ENCODE peak calls at places on chromosomes 4 and X, in eight cellular contexts. L is GM23338; A is ovary; W is brain microvascular endothelial cell; B is CD8-positive, alpha-beta T cell; M is mammary epithelial cell; D is heart right ventricle; O is CD4-positive, CD25-positive, alpha-beta regulatory T cell. T is an unnamed sample. For H3K36me3, the result is how much of the 10 kb centered on the place peaks cover.

GRCh38 chr4:7323872-7324650 is 110.7 kb downstream of the PSAPL1 start:
- DNase-seq in B (peak), O (no peak), M (peak), W (no peak), D (no peak), L (no peak), A (no peak), T (no peak)

GRCh38 chrX:48468247-48468671 is 1.8 kb downstream of the SLC38A5 start:
- DNase-seq in O (peak), W (no peak), D (no peak), B (no peak), M (no peak), L (peak), A (no peak), T (peak)

GRCh38 chrX:56764153-56764974 is 35.3 kb downstream of the NBDY start:
- DNase-seq in L (peak), B (peak), W (peak), M (peak), O (peak), A (peak), D (peak), T (peak)

GRCh38 chr4:54281060-54281781 is 52.1 kb downstream of the PDGFRA start:
- DNase-seq in A (peak), L (peak), M (peak), D (peak), B (no peak), W (peak), O (no peak), T (no peak)

GRCh38 chrX:84441143-84441542 is 61.1 kb downstream of the HDX start:
- DNase-seq in O (no peak), L (no peak), A (no peak), W (no peak), M (peak), D (no peak), B (no peak), T (no peak)

GRCh38 chr4:25550376-25551030 is 105.1 kb upstream of the SLC34A2 start:
- DNase-seq in L (no peak), D (no peak), B (no peak), M (no peak), A (no peak), O (no peak), W (no peak), T (no peak)

GRCh38 chrX:16130707-16131106 is 7.3 kb downstream of the GRPR start:
- DNase-seq in W (no peak), A (no peak), B (no peak), O (no peak), L (no peak), D (no peak), M (no peak), T (no peak)

GRCh38 chr4:20474119-20474518 is 222.4 kb downstream of the SLIT2 start:
- DNase-seq in L (peak), O (no peak), W (peak), A (no peak), D (no peak), M (peak), B (no peak), T (no peak)

GRCh38 chrX:134010690-134011089 is 25.3 kb upstream of the GPC3 start:
- DNase-seq in L (no peak), D (no peak), B (no peak), O (no peak), A (no peak), M (no peak), W (no peak), T (no peak)

GRCh38 chrX:41824551-41824950 is 98.8 kb downstream of the CASK start:
- DNase-seq in W (peak), M (peak), A (no peak), D (no peak), B (no peak), O (no peak), L (no peak), T (no peak)

GRCh38 chr4:84503495-84504437 is 4.7 kb upstream of the NKX6-1 start:
- DNase-seq in O (no peak), W (peak), B (no peak), M (peak), D (no peak), L (peak), A (no peak), T (no peak)

GRCh38 chr4:21896767-21897166 is 51.8 kb downstream of the KCNIP4 start:
- DNase-seq in B (no peak), A (no peak), O (no peak), D (no peak), W (no peak), L (no peak), M (no peak), T (no peak)

GRCh38 chrX:140664939-140665338 is 44.6 kb upstream of the LINC00632 start:
- DNase-seq in O (no peak), W (no peak), L (peak), B (no peak), D (no peak), M (peak), A (no peak), T (no peak)

GRCh38 chr4:123106741-123107140 is 184.3 kb upstream of the NUDT6 start:
- DNase-seq in L (no peak), M (no peak), B (no peak), D (no peak), A (no peak), O (no peak), W (no peak), T (no peak)

GRCh38 chr4:14888790-14889189 is 113.5 kb upstream of the CPEB2 start:
- DNase-seq in O (no peak), B (no peak), D (no peak), W (no peak), L (no peak), A (no peak), M (peak), T (no peak)

GRCh38 chr4:188408244-188409067 is 269.2 kb downstream of the TRIML1 start:
- DNase-seq in B (no peak), O (no peak), A (no peak), W (no peak), L (no peak), M (peak), D (no peak), T (no peak)

GRCh38 chrX:131734621-131735020 is 190.7 kb downstream of the OR13H1 start:
- DNase-seq in D (no peak), O (peak), M (peak), L (no peak), W (peak), B (no peak), A (peak), T (no peak)

GRCh38 chrX:78517124-78517523 is 142.0 kb downstream of the RTL3 start:
- DNase-seq in M (peak), B (peak), W (peak), A (no peak), L (no peak), O (peak), D (no peak), T (peak)

GRCh38 chrX:41334866-41335589 is 1.1 kb downstream of the DDX3X start:
- DNase-seq in M (peak), A (peak), B (peak), D (peak), W (peak), O (no peak), L (peak), T (peak)

GRCh38 chrX:63719633-63720032 is 65.4 kb downstream of the ARHGEF9 start:
- DNase-seq in M (no peak), O (no peak), D (no peak), W (no peak), B (no peak), A (no peak), L (no peak), T (no peak)

GRCh38 chr4:108644237-108644636 is 6.2 kb upstream of the OSTC start:
- DNase-seq in A (no peak), O (no peak), B (no peak), W (no peak), D (no peak), L (no peak), M (peak), T (no peak)

GRCh38 chrX:1909419-1910206 is 294.8 kb downstream of the ASMT start:
- DNase-seq in O (no peak), A (no peak), L (no peak), D (no peak), W (no peak), M (no peak), B (no peak), T (no peak)

GRCh38 chr4:103853627-103854026 is 133.8 kb upstream of the TACR3 start:
- DNase-seq in W (no peak), A (no peak), B (no peak), M (no peak), L (no peak), D (no peak), O (no peak), T (no peak)

GRCh38 chr4:140609548-140610425 is 41.0 kb upstream of the UCP1 start:
- DNase-seq in A (no peak), L (peak), D (no peak), W (peak), O (peak), B (no peak), M (peak), T (no peak)

GRCh38 chr4:176193898-176194297 is 1.5 kb downstream of the SPATA4 start:
- DNase-seq in A (no peak), W (peak), B (no peak), M (peak), L (no peak), D (no peak), O (no peak), T (no peak)

GRCh38 chr4:11954093-11954492 is 525.4 kb upstream of the HS3ST1 start:
- DNase-seq in L (peak), B (no peak), M (peak), D (no peak), O (no peak), W (no peak), A (no peak), T (no peak)

GRCh38 chr4:71694946-71695345 is 88.9 kb downstream of the GC start:
- DNase-seq in O (no peak), L (no peak), M (no peak), D (no peak), A (no peak), B (no peak), W (no peak), T (no peak)

GRCh38 chrX:100297732-100298131 is 112.3 kb downstream of the PCDH19 start:
- DNase-seq in B (no peak), L (no peak), M (no peak), A (no peak), O (no peak), D (no peak), W (no peak), T (no peak)

GRCh38 chr4:69831646-69832325 is 28.2 kb downstream of the SULT1E1 start:
- DNase-seq in D (peak), A (no peak), W (no peak), M (no peak), L (no peak), O (no peak), B (no peak), T (no peak)

GRCh38 chr4:28391877-28392276 is 1531.2 kb downstream of the STIM2 start:
- DNase-seq in M (peak), B (no peak), O (no peak), L (no peak), W (peak), D (no peak), A (no peak), T (no peak)

GRCh38 chrX:65821721-65822496 is 154.5 kb downstream of the MSN start:
- DNase-seq in M (no peak), O (peak), D (peak), L (peak), B (peak), W (no peak), A (no peak), T (no peak)

GRCh38 chrX:149540133-149540620 is 635 bp upstream of the EOLA1 start:
- DNase-seq in B (peak), A (peak), W (peak), M (peak), L (peak), O (peak), D (peak), T (peak)

GRCh38 chr4:174365018-174365587 is 81.4 kb downstream of the CEP44 start:
- DNase-seq in O (peak), B (no peak), A (no peak), D (no peak), M (no peak), W (peak), L (peak), T (no peak)

GRCh38 chrX:63560601-63561218 is 209.6 kb upstream of the SPIN4 start:
- DNase-seq in D (peak), L (peak), W (peak), M (peak), O (peak), B (peak), A (peak), T (peak)

GRCh38 chr4:67873116-67873515 is 10.7 kb downstream of the TMPRSS11D start:
- DNase-seq in O (no peak), D (no peak), M (no peak), L (no peak), W (no peak), A (no peak), B (no peak), T (no peak)

GRCh38 chrX:10028283-10029104 is 61.3 kb downstream of the CLDN34 start:
- DNase-seq in M (no peak), B (no peak), A (no peak), O (no peak), D (no peak), W (no peak), L (no peak), T (no peak)

DNA sequence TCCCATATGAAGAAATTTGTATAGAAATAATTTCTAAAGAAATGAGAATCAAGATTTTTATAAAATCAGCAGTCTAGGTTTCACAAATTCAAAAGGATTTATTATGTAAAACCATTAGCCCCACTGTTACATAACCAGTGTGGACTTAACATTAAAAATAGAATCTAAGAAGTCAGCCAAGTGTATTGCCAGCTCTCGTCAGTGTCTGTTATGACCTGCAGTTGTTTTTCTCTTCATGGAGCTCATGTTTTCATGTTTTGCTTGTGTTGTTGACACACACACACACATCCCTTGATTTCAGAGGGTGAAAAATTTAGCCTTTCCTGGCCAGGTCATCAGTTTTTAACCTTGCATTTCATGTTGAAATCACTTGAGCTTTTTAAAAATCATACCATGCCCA is 39.5 kb downstream of the USP38 start:
- DNase-seq in O (no peak), W (no peak), M (no peak), A (no peak), D (no peak), B (no peak), L (no peak), T (no peak)
- H3K4me3 ChIP-seq in O (no peak), W (no peak), M (no peak), A (no peak), D (no peak), B (no peak), L (no peak), T (no peak)

DNA sequence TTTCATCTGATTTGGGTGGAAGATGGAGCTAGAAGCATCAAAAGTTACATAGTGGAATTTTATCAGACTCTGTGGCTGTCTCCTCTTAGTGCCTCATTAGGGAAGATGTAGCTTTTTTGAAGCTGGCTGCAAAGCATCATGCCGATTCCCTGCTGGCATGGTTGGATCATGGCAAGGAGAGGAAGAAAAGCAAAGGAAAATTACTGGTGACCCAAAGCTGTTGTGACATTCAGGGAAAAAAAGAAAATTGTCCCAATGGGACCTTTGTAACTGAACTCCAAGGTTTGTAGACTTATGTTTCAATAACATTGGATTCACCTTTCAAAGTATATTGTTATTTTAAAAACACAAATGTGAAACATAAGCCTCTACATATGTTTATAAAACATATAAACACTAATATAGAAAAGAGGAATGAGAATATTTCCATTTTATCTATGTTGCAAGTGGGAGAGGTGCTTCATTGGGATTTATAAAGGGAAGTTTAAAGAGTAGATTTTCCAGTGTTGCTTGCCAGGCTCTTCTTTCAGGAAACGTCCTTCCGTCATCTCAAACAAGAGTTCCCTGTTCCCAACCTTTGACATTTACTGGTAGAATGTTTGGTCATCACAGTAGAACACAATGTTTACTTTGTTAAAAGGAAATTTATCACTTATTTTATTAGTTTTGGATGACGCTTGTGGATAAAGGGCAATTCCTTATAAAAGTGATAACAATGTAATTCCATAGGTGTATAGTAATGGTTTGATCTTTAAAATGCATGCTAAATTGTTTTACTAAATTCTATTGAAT is 190.1 kb upstream of the GPRIN3 start:
- DNase-seq in O (no peak), W (no peak), D (no peak), B (no peak), L (no peak), A (no peak), M (no peak), T (no peak)
- H3K27ac ChIP-seq in O (no peak), W (no peak), D (no peak), B (no peak), L (no peak), A (no peak), M (no peak), T (no peak)

GRCh38 chr4:26671111-26671510 is 87.2 kb downstream of the TBC1D19 start:
- DNase-seq in L (peak), A (no peak), W (no peak), O (no peak), B (no peak), M (no peak), D (no peak), T (no peak)
- H3K36me3 ChIP-seq in L (under half), A (under half), W (under half), O (under half), B (under half), M (under half), D (under half), T (under half)

DNA sequence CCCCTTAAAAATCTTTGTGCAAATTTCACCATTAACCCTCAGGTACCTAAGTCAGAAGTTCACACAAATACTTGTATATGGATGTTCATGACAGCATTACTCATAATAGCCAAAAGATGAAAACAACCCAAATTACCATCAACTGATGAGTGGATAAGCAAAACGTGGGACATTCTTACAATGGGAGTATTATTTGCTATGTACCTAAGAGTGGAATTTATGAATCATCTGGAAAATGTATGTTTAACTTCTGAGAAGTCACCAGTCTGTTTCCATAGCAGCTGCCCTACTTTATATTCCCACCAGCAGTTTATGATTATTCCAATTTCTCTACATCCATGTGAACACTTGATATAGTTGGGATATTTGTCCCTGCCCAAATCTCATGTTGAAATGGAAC is 1478.9 kb downstream of the PCDH19 start:
- DNase-seq in M (no peak), L (no peak), A (no peak), O (no peak), D (no peak), B (no peak), W (no peak), T (no peak)
- H3K4me3 ChIP-seq in M (no peak), L (no peak), A (no peak), O (no peak), D (no peak), B (no peak), W (no peak), T (no peak)

GRCh38 chr4:1547863-1548637 is 136.1 kb downstream of the FAM53A start:
- DNase-seq in B (peak), W (no peak), D (peak), L (peak), O (no peak), M (no peak), A (peak), T (no peak)
- H3K27ac ChIP-seq in B (no peak), W (no peak), D (peak), L (no peak), O (no peak), M (no peak), A (no peak), T (no peak)

DNA sequence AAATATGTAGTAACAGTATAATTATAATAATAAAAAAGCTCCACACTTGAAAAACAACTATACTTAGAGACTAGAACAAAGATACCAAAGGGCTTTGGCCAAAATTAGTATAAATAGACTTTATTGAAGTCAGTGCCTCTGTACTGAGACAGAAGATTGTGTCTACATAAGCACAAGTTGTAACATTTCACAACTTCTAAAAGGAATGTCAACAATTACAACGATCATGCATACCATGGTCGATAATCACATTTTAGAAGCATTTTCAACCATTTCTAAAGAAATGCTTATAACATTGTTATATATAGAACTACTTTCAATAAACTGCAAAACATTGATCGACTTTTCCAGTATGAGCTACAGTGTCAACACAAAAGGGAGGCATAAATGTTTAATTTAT is 57.0 kb downstream of the DHX15 start:
- DNase-seq in O (no peak), A (no peak), M (no peak), B (no peak), L (no peak), W (no peak), D (no peak), T (no peak)
- H3K36me3 ChIP-seq in O (half or more), A (under half), M (half or more), B (under half), L (under half), W (half or more), D (under half), T (half or more)